ENCODE peak calls at places on chromosomes 1 and 21, in eight cellular contexts. N is brain microvascular endothelial cell, F is Right ventricle myocardium superior, R is neural crest cell, Z is activated T-helper 1 cell treated with Interleukin-2 at 50 U/mL for 16 hours, T is hypothalamus, B is NCI-H2081, Y is NCI-H1092. A is an unnamed sample.
A peak's percentile ranks its signal among the peaks of the same experiment; 100 is the strongest.

GRCh38 chr1:7743346-7743745 is 27.8 kb upstream of the VAMP3 start:
- DNase-seq in N (no peak), F (no peak), R (no peak), Z (no peak), Y (no peak), B (no peak), T (no peak), A (no peak)

GRCh38 chr1:29557701-29558445 is 321.6 kb downstream of the PTPRU start:
- DNase-seq in Z (no peak), R (no peak), B (no peak), Y (no peak), N (no peak), F (no peak), T (no peak), A (no peak)

GRCh38 chr1:6385673-6386191 is 7.8 kb downstream of the ACOT7 start:
- DNase-seq in F (no peak), N (peak; percentile 74), Z (no peak), Y (peak; percentile 77), T (peak; percentile 25), R (peak; percentile 31), B (no peak), A (peak; percentile 80)

GRCh38 chr21:25791321-25791720 is 56.5 kb downstream of the GABPA start:
- DNase-seq in Y (no peak), Z (no peak), F (no peak), T (no peak), R (no peak), B (no peak), N (no peak), A (peak; percentile 16)

GRCh38 chr1:116824631-116825399 is 70.6 kb downstream of the CD2 start:
- DNase-seq in F (no peak), Z (no peak), R (no peak), B (no peak), N (no peak), T (no peak), Y (peak; percentile 35), A (peak; percentile 26)

GRCh38 chr1:42931911-42932422 is 26.7 kb downstream of the SLC2A1 start:
- DNase-seq in T (no peak), B (no peak), F (peak; percentile 74), R (no peak), Y (no peak), Z (peak; percentile 65), N (no peak), A (peak; percentile 40)

GRCh38 chr1:90761781-90762589 is 44.9 kb upstream of the BARHL2 start:
- DNase-seq in B (peak; percentile 73), Y (peak; percentile 68), Z (no peak), N (no peak), R (no peak), T (no peak), F (no peak), A (no peak)

GRCh38 chr1:60899464-60899863 is 182.9 kb upstream of the NFIA start:
- DNase-seq in T (no peak), N (no peak), Z (no peak), R (no peak), B (no peak), Y (no peak), F (no peak), A (no peak)

GRCh38 chr1:32187850-32188249 is 8.4 kb downstream of the TXLNA start:
- DNase-seq in T (no peak), N (no peak), R (no peak), B (no peak), Y (no peak), Z (no peak), F (no peak), A (no peak)

GRCh38 chr1:202589190-202589680 is 121.0 kb downstream of the SYT2 start:
- DNase-seq in N (peak; percentile 98), T (no peak), Y (no peak), R (peak; percentile 11), B (no peak), F (peak; percentile 90), Z (no peak), A (peak; percentile 93)

GRCh38 chr1:21663951-21664805 is 5.0 kb downstream of the RAP1GAP start:
- DNase-seq in N (no peak), B (no peak), F (no peak), Y (no peak), Z (no peak), R (no peak), T (no peak), A (no peak)

GRCh38 chr21:19420607-19421006 is 1017.0 kb upstream of the TMPRSS15 start:
- DNase-seq in Z (no peak), N (no peak), T (no peak), Y (no peak), R (no peak), F (no peak), B (no peak), A (no peak)

GRCh38 chr1:109892476-109893368 is 17.9 kb upstream of the CSF1 start:
- DNase-seq in R (no peak), Z (no peak), F (no peak), Y (no peak), T (no peak), N (no peak), B (no peak), A (no peak)

GRCh38 chr1:155003766-155004351 is 1.3 kb downstream of the ZBTB7B start:
- DNase-seq in Z (no peak), N (no peak), F (peak; percentile 83), R (no peak), T (peak; percentile 73), Y (no peak), B (no peak), A (no peak)

GRCh38 chr21:33025106-33025470 is 647 bp upstream of the OLIG2 start:
- DNase-seq in T (peak; percentile 63), Z (no peak), R (peak; percentile 52), N (no peak), Y (no peak), F (no peak), B (no peak), A (no peak)

GRCh38 chr1:89865498-89866385 is 44.9 kb downstream of the LRRC8D start:
- DNase-seq in Z (no peak), F (no peak), T (no peak), N (peak; percentile 57), R (no peak), B (no peak), Y (no peak), A (no peak)

GRCh38 chr1:89887270-89887669 is 66.4 kb downstream of the LRRC8D start:
- DNase-seq in B (no peak), Y (no peak), Z (no peak), N (no peak), F (no peak), R (no peak), T (no peak), A (no peak)

GRCh38 chr1:13605159-13605558 is 21.5 kb downstream of the PDPN start:
- DNase-seq in R (no peak), T (no peak), F (no peak), Z (no peak), Y (no peak), B (no peak), N (no peak), A (no peak)

GRCh38 chr21:39681845-39682244 is 63.1 kb upstream of the IGSF5 start:
- DNase-seq in N (peak; percentile 50), B (no peak), Z (no peak), F (no peak), Y (no peak), T (no peak), R (no peak), A (no peak)

GRCh38 chr1:34787461-34788420 is 5.1 kb upstream of the GJA4 start:
- DNase-seq in N (peak; percentile 24), T (no peak), B (no peak), Y (no peak), F (no peak), Z (no peak), R (no peak), A (no peak)